ENCODE peak calls at places on chromosomes 16 and 17, in eight cellular contexts. O, D, W, V, B, U, K and R are unnamed samples.

GRCh38 chr16:87686697-87687570 is 78.9 kb downstream of the KLHDC4 start:
- DNase-seq in O (no peak), D (no peak), W (no peak), V (no peak), B (no peak), U (peak), K (no peak), R (no peak)

GRCh38 chr16:27195941-27196595 is 7.3 kb upstream of the KDM8 start:
- DNase-seq in O (no peak), D (no peak), W (peak), V (no peak), B (no peak), U (no peak), K (no peak), R (no peak)

GRCh38 chr17:47413872-47414271 is 90.1 kb downstream of the EFCAB13 start:
- DNase-seq in O (no peak), D (no peak), W (no peak), V (no peak), B (peak), U (no peak), K (no peak), R (no peak)

GRCh38 chr17:29574732-29575510 is 6.4 kb downstream of the TP53I13 start:
- DNase-seq in O (no peak), D (no peak), W (no peak), V (peak), B (no peak), U (no peak), K (no peak), R (no peak)

GRCh38 chr16:57627184-57627871 is 1.1 kb upstream of the ADGRG1 start:
- DNase-seq in O (no peak), D (no peak), W (no peak), V (no peak), B (peak), U (peak), K (peak), R (peak)

GRCh38 chr17:76384987-76385891 is 830 bp downstream of the SPHK1 start:
- DNase-seq in O (no peak), D (no peak), W (peak), V (no peak), B (peak), U (peak), K (peak), R (peak)

GRCh38 chr16:85173077-85173980 is 61.1 kb upstream of the CIBAR2 start:
- DNase-seq in O (no peak), D (peak), W (no peak), V (no peak), B (peak), U (peak), K (peak), R (peak)

GRCh38 chr16:59920054-59920453 is 1185.9 kb upstream of the GOT2 start:
- DNase-seq in O (no peak), D (no peak), W (no peak), V (no peak), B (no peak), U (no peak), K (no peak), R (no peak)

GRCh38 chr16:89934611-89935553 is 11.7 kb downstream of the TUBB3 start:
- DNase-seq in O (no peak), D (no peak), W (no peak), V (no peak), B (no peak), U (no peak), K (no peak), R (no peak)

GRCh38 chr16:85326113-85326793 is 214.0 kb upstream of the CIBAR2 start:
- DNase-seq in O (no peak), D (no peak), W (no peak), V (no peak), B (no peak), U (no peak), K (no peak), R (peak)

GRCh38 chr16:9419161-9419560 is 327.7 kb downstream of the HAPSTR1 start:
- DNase-seq in O (no peak), D (no peak), W (no peak), V (no peak), B (no peak), U (no peak), K (no peak), R (no peak)

GRCh38 chr17:63498621-63499195 is 21.8 kb downstream of the ACE start:
- DNase-seq in O (no peak), D (no peak), W (no peak), V (no peak), B (no peak), U (peak), K (peak), R (peak)

GRCh38 chr17:20235747-20236146 is 226.6 kb downstream of the SPECC1 start:
- DNase-seq in O (no peak), D (no peak), W (no peak), V (no peak), B (no peak), U (no peak), K (no peak), R (no peak)

GRCh38 chr17:79029327-79030009 is 5.5 kb downstream of the C1QTNF1 start:
- DNase-seq in O (no peak), D (no peak), W (no peak), V (no peak), B (no peak), U (no peak), K (no peak), R (no peak)

GRCh38 chr17:79026345-79027273 is 2.6 kb downstream of the C1QTNF1 start:
- DNase-seq in O (no peak), D (no peak), W (no peak), V (peak), B (no peak), U (peak), K (peak), R (peak)

GRCh38 chr17:79027274-79027924 is 3.4 kb downstream of the C1QTNF1 start:
- DNase-seq in O (no peak), D (no peak), W (no peak), V (peak), B (no peak), U (no peak), K (no peak), R (peak)

GRCh38 chr17:79028496-79029326 is 4.7 kb downstream of the C1QTNF1 start:
- DNase-seq in O (no peak), D (no peak), W (no peak), V (no peak), B (no peak), U (no peak), K (no peak), R (peak)

GRCh38 chr17:79027925-79028491 is 4.0 kb downstream of the C1QTNF1 start:
- DNase-seq in O (no peak), D (no peak), W (no peak), V (peak), B (no peak), U (no peak), K (no peak), R (peak)
- H3K4me3 ChIP-seq in O (no peak), D (no peak), W (no peak), V (peak), B (no peak), U (no peak), K (no peak), R (peak)

GRCh38 chr16:78961464-78961863 is 639.1 kb downstream of the MAF start:
- DNase-seq in O (no peak), D (no peak), W (no peak), V (no peak), B (no peak), U (no peak), K (no peak), R (no peak)
- H3K4me3 ChIP-seq in O (no peak), D (no peak), W (no peak), V (no peak), B (no peak), U (no peak), K (no peak), R (no peak)

GRCh38 chr17:40293363-40293762 is 5.7 kb downstream of the CDC6 start:
- DNase-seq in O (no peak), D (no peak), W (no peak), V (peak), B (no peak), U (no peak), K (no peak), R (peak)
- H3K4me3 ChIP-seq in O (no peak), D (no peak), W (no peak), V (no peak), B (no peak), U (no peak), K (no peak), R (no peak)

DNA sequence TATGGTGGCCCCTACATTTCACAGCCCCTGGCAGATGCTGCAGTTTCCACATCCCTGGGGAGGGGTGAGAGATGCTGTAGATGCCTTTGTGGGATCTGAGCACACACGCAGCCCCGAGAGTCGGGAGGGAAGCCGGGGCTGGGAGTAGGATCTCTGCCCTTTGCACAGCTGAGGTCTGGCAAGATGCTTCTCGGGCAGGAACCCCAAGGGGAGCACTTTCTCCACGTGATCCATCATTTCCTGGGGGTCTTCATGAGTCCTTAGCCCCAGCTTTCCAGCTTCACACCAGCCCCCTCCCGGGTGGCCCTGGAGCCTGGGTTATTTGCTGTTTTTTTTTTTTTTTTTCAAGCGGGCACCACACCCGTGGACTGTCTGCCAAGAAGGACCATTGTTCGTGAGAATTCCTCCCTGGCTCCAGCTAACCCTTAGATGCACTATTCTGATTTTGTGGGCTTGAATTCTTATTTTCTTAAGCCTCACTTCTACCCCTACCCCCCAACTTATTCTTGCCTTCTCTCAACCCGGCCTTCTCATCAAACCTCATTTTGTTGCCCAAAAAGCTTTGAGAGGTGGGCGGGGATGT is 50.7 kb downstream of the NTN1 start:
- DNase-seq in O (no peak), D (no peak), W (no peak), V (no peak), B (no peak), U (no peak), K (no peak), R (no peak)
- H3K4me3 ChIP-seq in O (no peak), D (no peak), W (no peak), V (no peak), B (no peak), U (no peak), K (no peak), R (no peak)